ENCODE peak calls at places on chromosomes 16 and 17, in six cellular contexts. One of them, this sample, is unnamed.
A peak's percentile ranks its signal among the peaks of the same experiment; 100 is the strongest.

GRCh38 chr17:2364132-2365116 is 27.1 kb downstream of the SGSM2 start:
- DNase-seq in AG04450: no peak
- DNase-seq in amniotic stem cell: no peak
- DNase-seq in activated T-cell treated with anti-CD3 and anti-CD28 coated beads, Interleukin-2, amount 50 U/mL, for 48 hours: no peak
- DNase-seq in stimulated activated CD8-positive, alpha-beta memory T cell treated with anti-CD3 and anti-CD28 coated beads, Interleukin-15, amount 100 ng/mL, for 24 hours: no peak
- DNase-seq in Right ventricle myocardium inferior: peak; percentile 80
- DNase-seq in this sample: no peak

GRCh38 chr16:58500329-58501241 is 642 bp downstream of the NDRG4 start:
- DNase-seq in AG04450: no peak
- DNase-seq in stimulated activated CD8-positive, alpha-beta memory T cell treated with anti-CD3 and anti-CD28 coated beads, Interleukin-15, amount 100 ng/mL, for 24 hours: no peak
- DNase-seq in Right ventricle myocardium inferior: no peak
- DNase-seq in activated T-cell treated with anti-CD3 and anti-CD28 coated beads, Interleukin-2, amount 50 U/mL, for 48 hours: no peak
- DNase-seq in amniotic stem cell: no peak
- DNase-seq in this sample: no peak

GRCh38 chr16:27977966-27978365 is 85.5 kb downstream of the GSG1L start:
- DNase-seq in amniotic stem cell: no peak
- DNase-seq in stimulated activated CD8-positive, alpha-beta memory T cell treated with anti-CD3 and anti-CD28 coated beads, Interleukin-15, amount 100 ng/mL, for 24 hours: no peak
- DNase-seq in Right ventricle myocardium inferior: no peak
- DNase-seq in activated T-cell treated with anti-CD3 and anti-CD28 coated beads, Interleukin-2, amount 50 U/mL, for 48 hours: no peak
- DNase-seq in AG04450: no peak
- DNase-seq in this sample: peak; percentile 25

GRCh38 chr17:81048827-81049371 is 13.9 kb downstream of the BAIAP2 start:
- DNase-seq in activated T-cell treated with anti-CD3 and anti-CD28 coated beads, Interleukin-2, amount 50 U/mL, for 48 hours: no peak
- DNase-seq in Right ventricle myocardium inferior: no peak
- DNase-seq in stimulated activated CD8-positive, alpha-beta memory T cell treated with anti-CD3 and anti-CD28 coated beads, Interleukin-15, amount 100 ng/mL, for 24 hours: no peak
- DNase-seq in AG04450: no peak
- DNase-seq in amniotic stem cell: no peak
- DNase-seq in this sample: no peak

GRCh38 chr17:73760186-73760758 is 116.0 kb upstream of the SDK2 start:
- DNase-seq in activated T-cell treated with anti-CD3 and anti-CD28 coated beads, Interleukin-2, amount 50 U/mL, for 48 hours: no peak
- DNase-seq in stimulated activated CD8-positive, alpha-beta memory T cell treated with anti-CD3 and anti-CD28 coated beads, Interleukin-15, amount 100 ng/mL, for 24 hours: no peak
- DNase-seq in AG04450: no peak
- DNase-seq in Right ventricle myocardium inferior: no peak
- DNase-seq in amniotic stem cell: no peak
- DNase-seq in this sample: no peak

GRCh38 chr17:67649891-67650290 is 67.8 kb upstream of the NOL11 start:
- DNase-seq in Right ventricle myocardium inferior: no peak
- DNase-seq in AG04450: no peak
- DNase-seq in activated T-cell treated with anti-CD3 and anti-CD28 coated beads, Interleukin-2, amount 50 U/mL, for 48 hours: no peak
- DNase-seq in amniotic stem cell: no peak
- DNase-seq in stimulated activated CD8-positive, alpha-beta memory T cell treated with anti-CD3 and anti-CD28 coated beads, Interleukin-15, amount 100 ng/mL, for 24 hours: no peak
- DNase-seq in this sample: no peak

GRCh38 chr17:45948881-45949624 is 50.0 kb upstream of the STH start:
- DNase-seq in AG04450: peak; percentile 4
- DNase-seq in stimulated activated CD8-positive, alpha-beta memory T cell treated with anti-CD3 and anti-CD28 coated beads, Interleukin-15, amount 100 ng/mL, for 24 hours: peak; percentile 39
- DNase-seq in Right ventricle myocardium inferior: peak; percentile 85
- DNase-seq in activated T-cell treated with anti-CD3 and anti-CD28 coated beads, Interleukin-2, amount 50 U/mL, for 48 hours: peak; percentile 78
- DNase-seq in amniotic stem cell: peak; percentile 26
- DNase-seq in this sample: peak; percentile 89

GRCh38 chr17:37458805-37459204 is 30.9 kb upstream of the DUSP14 start:
- DNase-seq in AG04450: peak; percentile 23
- DNase-seq in Right ventricle myocardium inferior: no peak
- DNase-seq in stimulated activated CD8-positive, alpha-beta memory T cell treated with anti-CD3 and anti-CD28 coated beads, Interleukin-15, amount 100 ng/mL, for 24 hours: no peak
- DNase-seq in activated T-cell treated with anti-CD3 and anti-CD28 coated beads, Interleukin-2, amount 50 U/mL, for 48 hours: no peak
- DNase-seq in amniotic stem cell: no peak
- DNase-seq in this sample: peak; percentile 70

GRCh38 chr17:60586288-60586974 is 13.6 kb upstream of the PPM1D start:
- DNase-seq in Right ventricle myocardium inferior: no peak
- DNase-seq in AG04450: no peak
- DNase-seq in activated T-cell treated with anti-CD3 and anti-CD28 coated beads, Interleukin-2, amount 50 U/mL, for 48 hours: no peak
- DNase-seq in amniotic stem cell: no peak
- DNase-seq in stimulated activated CD8-positive, alpha-beta memory T cell treated with anti-CD3 and anti-CD28 coated beads, Interleukin-15, amount 100 ng/mL, for 24 hours: no peak
- DNase-seq in this sample: no peak

GRCh38 chr16:89378947-89379771 is 111.2 kb downstream of the ANKRD11 start:
- DNase-seq in activated T-cell treated with anti-CD3 and anti-CD28 coated beads, Interleukin-2, amount 50 U/mL, for 48 hours: no peak
- DNase-seq in AG04450: no peak
- DNase-seq in Right ventricle myocardium inferior: no peak
- DNase-seq in stimulated activated CD8-positive, alpha-beta memory T cell treated with anti-CD3 and anti-CD28 coated beads, Interleukin-15, amount 100 ng/mL, for 24 hours: no peak
- DNase-seq in amniotic stem cell: no peak
- DNase-seq in this sample: no peak

GRCh38 chr17:77735341-77736206 is 222.9 kb upstream of the TNRC6C start:
- DNase-seq in amniotic stem cell: no peak
- DNase-seq in AG04450: no peak
- DNase-seq in activated T-cell treated with anti-CD3 and anti-CD28 coated beads, Interleukin-2, amount 50 U/mL, for 48 hours: no peak
- DNase-seq in Right ventricle myocardium inferior: no peak
- DNase-seq in stimulated activated CD8-positive, alpha-beta memory T cell treated with anti-CD3 and anti-CD28 coated beads, Interleukin-15, amount 100 ng/mL, for 24 hours: no peak
- DNase-seq in this sample: no peak

GRCh38 chr17:12851901-12852435 is 62.7 kb downstream of the ARHGAP44 start:
- DNase-seq in Right ventricle myocardium inferior: no peak
- DNase-seq in activated T-cell treated with anti-CD3 and anti-CD28 coated beads, Interleukin-2, amount 50 U/mL, for 48 hours: no peak
- DNase-seq in AG04450: no peak
- DNase-seq in amniotic stem cell: no peak
- DNase-seq in stimulated activated CD8-positive, alpha-beta memory T cell treated with anti-CD3 and anti-CD28 coated beads, Interleukin-15, amount 100 ng/mL, for 24 hours: no peak
- DNase-seq in this sample: no peak

GRCh38 chr16:11474617-11475291 is 112.0 kb downstream of the LITAF start:
- DNase-seq in AG04450: no peak
- DNase-seq in amniotic stem cell: no peak
- DNase-seq in Right ventricle myocardium inferior: no peak
- DNase-seq in activated T-cell treated with anti-CD3 and anti-CD28 coated beads, Interleukin-2, amount 50 U/mL, for 48 hours: no peak
- DNase-seq in stimulated activated CD8-positive, alpha-beta memory T cell treated with anti-CD3 and anti-CD28 coated beads, Interleukin-15, amount 100 ng/mL, for 24 hours: no peak
- DNase-seq in this sample: no peak

GRCh38 chr17:75031972-75032895 is 14.5 kb downstream of the ATP5PD start:
- DNase-seq in activated T-cell treated with anti-CD3 and anti-CD28 coated beads, Interleukin-2, amount 50 U/mL, for 48 hours: peak; percentile 71
- DNase-seq in stimulated activated CD8-positive, alpha-beta memory T cell treated with anti-CD3 and anti-CD28 coated beads, Interleukin-15, amount 100 ng/mL, for 24 hours: no peak
- DNase-seq in amniotic stem cell: peak; percentile 55
- DNase-seq in Right ventricle myocardium inferior: peak; percentile 81
- DNase-seq in AG04450: no peak
- DNase-seq in this sample: peak; percentile 92

GRCh38 chr17:63437287-63438091 is 8.6 kb downstream of the CYB561 start:
- DNase-seq in AG04450: no peak
- DNase-seq in stimulated activated CD8-positive, alpha-beta memory T cell treated with anti-CD3 and anti-CD28 coated beads, Interleukin-15, amount 100 ng/mL, for 24 hours: no peak
- DNase-seq in activated T-cell treated with anti-CD3 and anti-CD28 coated beads, Interleukin-2, amount 50 U/mL, for 48 hours: no peak
- DNase-seq in amniotic stem cell: no peak
- DNase-seq in Right ventricle myocardium inferior: no peak
- DNase-seq in this sample: no peak

GRCh38 chr16:21638573-21638975 is 13.8 kb downstream of the IGSF6 start:
- DNase-seq in activated T-cell treated with anti-CD3 and anti-CD28 coated beads, Interleukin-2, amount 50 U/mL, for 48 hours: no peak
- DNase-seq in Right ventricle myocardium inferior: no peak
- DNase-seq in amniotic stem cell: no peak
- DNase-seq in stimulated activated CD8-positive, alpha-beta memory T cell treated with anti-CD3 and anti-CD28 coated beads, Interleukin-15, amount 100 ng/mL, for 24 hours: no peak
- DNase-seq in AG04450: no peak
- DNase-seq in this sample: peak; percentile 33

GRCh38 chr17:4592240-4593005 is 8.1 kb downstream of the SMTNL2 start:
- DNase-seq in AG04450: no peak
- DNase-seq in amniotic stem cell: no peak
- DNase-seq in stimulated activated CD8-positive, alpha-beta memory T cell treated with anti-CD3 and anti-CD28 coated beads, Interleukin-15, amount 100 ng/mL, for 24 hours: no peak
- DNase-seq in Right ventricle myocardium inferior: peak; percentile 40
- DNase-seq in activated T-cell treated with anti-CD3 and anti-CD28 coated beads, Interleukin-2, amount 50 U/mL, for 48 hours: no peak
- DNase-seq in this sample: no peak

GRCh38 chr17:47203984-47204721 is 5.0 kb upstream of the MYL4 start:
- DNase-seq in activated T-cell treated with anti-CD3 and anti-CD28 coated beads, Interleukin-2, amount 50 U/mL, for 48 hours: peak; percentile 69
- DNase-seq in Right ventricle myocardium inferior: no peak
- DNase-seq in amniotic stem cell: no peak
- DNase-seq in stimulated activated CD8-positive, alpha-beta memory T cell treated with anti-CD3 and anti-CD28 coated beads, Interleukin-15, amount 100 ng/mL, for 24 hours: no peak
- DNase-seq in AG04450: no peak
- DNase-seq in this sample: peak; percentile 36

GRCh38 chr16:67528222-67528869 is at the start of gene RIPOR1:
- DNase-seq in Right ventricle myocardium inferior: no peak
- DNase-seq in stimulated activated CD8-positive, alpha-beta memory T cell treated with anti-CD3 and anti-CD28 coated beads, Interleukin-15, amount 100 ng/mL, for 24 hours: no peak
- DNase-seq in amniotic stem cell: no peak
- DNase-seq in activated T-cell treated with anti-CD3 and anti-CD28 coated beads, Interleukin-2, amount 50 U/mL, for 48 hours: peak; percentile 56
- DNase-seq in AG04450: no peak
- DNase-seq in this sample: peak; percentile 82

GRCh38 chr17:17401271-17401781 is 75.5 kb upstream of the MED9 start:
- DNase-seq in Right ventricle myocardium inferior: peak; percentile 67
- DNase-seq in activated T-cell treated with anti-CD3 and anti-CD28 coated beads, Interleukin-2, amount 50 U/mL, for 48 hours: no peak
- DNase-seq in AG04450: no peak
- DNase-seq in amniotic stem cell: no peak
- DNase-seq in stimulated activated CD8-positive, alpha-beta memory T cell treated with anti-CD3 and anti-CD28 coated beads, Interleukin-15, amount 100 ng/mL, for 24 hours: no peak
- DNase-seq in this sample: peak; percentile 37

GRCh38 chr16:89624775-89625761 is 11.6 kb downstream of the DPEP1 start:
- DNase-seq in stimulated activated CD8-positive, alpha-beta memory T cell treated with anti-CD3 and anti-CD28 coated beads, Interleukin-15, amount 100 ng/mL, for 24 hours: no peak
- DNase-seq in AG04450: no peak
- DNase-seq in activated T-cell treated with anti-CD3 and anti-CD28 coated beads, Interleukin-2, amount 50 U/mL, for 48 hours: no peak
- DNase-seq in Right ventricle myocardium inferior: no peak
- DNase-seq in amniotic stem cell: no peak
- DNase-seq in this sample: no peak

GRCh38 chr16:31480851-31481250 is 2.1 kb upstream of the SLC5A2 start:
- DNase-seq in AG04450: no peak
- DNase-seq in amniotic stem cell: no peak
- DNase-seq in stimulated activated CD8-positive, alpha-beta memory T cell treated with anti-CD3 and anti-CD28 coated beads, Interleukin-15, amount 100 ng/mL, for 24 hours: no peak
- DNase-seq in Right ventricle myocardium inferior: no peak
- DNase-seq in activated T-cell treated with anti-CD3 and anti-CD28 coated beads, Interleukin-2, amount 50 U/mL, for 48 hours: no peak
- DNase-seq in this sample: no peak